ENCODE peak calls at places on chromosomes 2 and 18, in four cellular contexts. O, Y, L and K are unnamed samples.
A peak's percentile ranks its signal among the peaks of the same experiment; 100 is the strongest.

GRCh38 chr2:148957023-148957422 is 81.5 kb upstream of the LYPD6B start:
- DNase-seq in L (no peak), O (no peak), Y (no peak), K (no peak)

GRCh38 chr2:231394201-231395141 is 1.0 kb upstream of the B3GNT7 start:
- DNase-seq in L (no peak), O (peak; percentile 78), Y (no peak), K (peak; percentile 83)

GRCh38 chr2:174878537-174879147 is 114.4 kb upstream of the CHRNA1 start:
- DNase-seq in Y (peak; percentile 49), L (no peak), O (no peak), K (no peak)

GRCh38 chr2:157894694-157895450 is 18.7 kb upstream of the ACVR1 start:
- DNase-seq in Y (peak; percentile 84), O (no peak), L (no peak), K (no peak)

GRCh38 chr2:174263989-174264388 is 15.7 kb upstream of the OLA1 start:
- DNase-seq in Y (peak; percentile 83), L (no peak), O (no peak), K (no peak)

GRCh38 chr2:13230221-13230620 is 513.5 kb downstream of the TRIB2 start:
- DNase-seq in L (no peak), O (no peak), Y (no peak), K (no peak)

GRCh38 chr2:31728406-31729064 is 147.8 kb upstream of the SRD5A2 start:
- DNase-seq in O (no peak), Y (no peak), L (no peak), K (no peak)

GRCh38 chr2:128325665-128326181 is 7.1 kb upstream of the HS6ST1 start:
- DNase-seq in Y (no peak), L (no peak), O (no peak), K (no peak)

GRCh38 chr18:43665239-43665788 is 388.0 kb upstream of the SYT4 start:
- DNase-seq in L (no peak), Y (peak; percentile 94), O (no peak), K (no peak)

GRCh38 chr2:44932564-44933392 is 8.7 kb upstream of the SIX3 start:
- DNase-seq in L (no peak), Y (no peak), O (peak; percentile 83), K (peak; percentile 74)

GRCh38 chr2:205947621-205948495 is 138.1 kb downstream of the INO80D start:
- DNase-seq in L (peak; percentile 63), Y (peak; percentile 78), O (peak; percentile 88), K (peak; percentile 72)

GRCh38 chr2:35220471-35220870 is 1135.1 kb upstream of the CRIM1 start:
- DNase-seq in Y (no peak), O (no peak), L (no peak), K (no peak)

GRCh38 chr2:158999458-158999857 is 31.0 kb downstream of the TANC1 start:
- DNase-seq in L (no peak), O (no peak), Y (peak; percentile 83), K (no peak)

GRCh38 chr2:95001701-95002100 is 23.8 kb upstream of the MAL start:
- DNase-seq in Y (no peak), O (no peak), L (no peak), K (no peak)

GRCh38 chr2:39504790-39505335 is 67.8 kb upstream of the MAP4K3 start:
- DNase-seq in L (no peak), Y (peak; percentile 89), O (no peak), K (no peak)

GRCh38 chr2:170969872-170970271 is 40.8 kb downstream of the GORASP2 start:
- DNase-seq in Y (no peak), L (no peak), O (no peak), K (no peak)

GRCh38 chr2:5921081-5921642 is 229.0 kb downstream of the SOX11 start:
- DNase-seq in L (no peak), Y (no peak), O (no peak), K (no peak)

GRCh38 chr2:192159215-192159614 is 35.5 kb downstream of the TMEFF2 start:
- DNase-seq in O (no peak), L (no peak), Y (peak; percentile 2), K (no peak)

GRCh38 chr2:220228310-220229006 is 601.0 kb downstream of the SLC4A3 start:
- DNase-seq in Y (peak; percentile 99), O (no peak), L (no peak), K (no peak)

GRCh38 chr2:127504552-127505460 is 21.5 kb downstream of the IWS1 start:
- DNase-seq in O (no peak), Y (peak; percentile 59), L (no peak), K (no peak)

GRCh38 chr2:168255866-168256265 is 8.5 kb upstream of the STK39 start:
- DNase-seq in O (no peak), Y (no peak), L (no peak), K (no peak)

DNA sequence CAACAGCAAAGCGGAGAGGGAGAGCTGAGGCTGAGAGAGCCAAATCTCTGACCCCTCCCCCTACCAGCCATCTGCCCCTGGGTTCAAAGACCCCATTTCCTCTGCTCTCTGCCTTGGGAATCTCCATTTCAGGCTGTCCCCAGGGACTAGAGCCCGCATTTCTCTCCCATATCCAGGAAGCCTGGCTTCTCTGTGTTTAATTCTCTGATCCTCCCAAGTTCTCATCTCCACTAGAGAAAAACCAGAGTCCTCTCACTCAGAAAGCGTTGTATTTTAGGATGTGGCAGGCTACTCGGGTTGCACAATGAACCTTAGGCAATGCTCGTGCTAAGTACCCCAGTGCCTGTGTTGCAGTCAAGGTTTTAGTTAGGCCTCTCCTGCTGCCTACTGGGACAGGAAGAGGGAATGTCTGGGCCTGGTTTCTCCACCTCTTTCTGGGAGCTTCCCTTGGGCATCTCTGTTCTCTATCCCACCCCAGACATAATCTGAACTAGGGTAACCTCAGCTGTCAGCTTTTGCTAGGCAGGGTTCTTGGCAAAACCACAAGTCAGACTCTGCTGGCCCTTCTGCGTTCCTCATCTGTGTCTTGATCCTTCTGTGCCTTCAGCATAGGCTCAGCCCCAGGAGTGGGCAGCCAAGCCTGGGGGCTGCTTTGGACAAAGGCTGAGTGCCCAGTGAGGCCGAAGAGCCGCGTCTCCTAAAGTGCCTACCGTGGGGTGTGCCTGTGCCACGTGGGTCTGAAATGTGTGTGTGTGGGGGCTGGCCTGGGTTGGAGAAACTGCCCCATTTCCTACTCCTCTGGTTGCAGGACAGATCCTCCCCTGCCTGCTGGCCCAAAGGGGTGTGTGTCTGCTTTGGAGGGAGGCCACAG is 96.8 kb downstream of the STPG4 start:
- DNase-seq in L (no peak), O (no peak), Y (peak; percentile 72), K (no peak)
- H3K9ac ChIP-seq in L (no peak overlapping the region), O (no peak overlapping the region), Y (peak overlapping the region; percentile 26), K (no peak overlapping the region)

GRCh38 chr2:239271471-239272255 is 129.2 kb downstream of the HDAC4 start:
- DNase-seq in L (no peak), O (no peak), Y (no peak), K (no peak)

GRCh38 chr2:239268082-239268481 is 132.7 kb downstream of the HDAC4 start:
- DNase-seq in O (no peak), Y (no peak), L (no peak), K (no peak)

GRCh38 chr2:239268549-239268948 is 132.3 kb downstream of the HDAC4 start:
- DNase-seq in O (no peak), Y (no peak), L (no peak), K (no peak)

GRCh38 chr2:239269173-239269865 is 131.5 kb downstream of the HDAC4 start:
- DNase-seq in Y (no peak), L (no peak), O (no peak), K (no peak)

GRCh38 chr2:239269959-239270358 is 130.9 kb downstream of the HDAC4 start:
- DNase-seq in O (no peak), L (no peak), Y (no peak), K (no peak)
- H3K79me1 ChIP-seq in O (peaks cover 23% of the 10 kb centered on the region), L (peaks cover 14% of the 10 kb centered on the region), Y (peaks cover 44% of the 10 kb centered on the region), K (peaks cover 5% of the 10 kb centered on the region)

GRCh38 chr18:50832754-50833153 is 12.9 kb upstream of the MRO start:
- DNase-seq in L (no peak), Y (no peak), O (no peak), K (no peak)
- H3K9ac ChIP-seq in L (no peak overlapping the region), Y (no peak overlapping the region), O (no peak overlapping the region), K (no peak overlapping the region)

DNA sequence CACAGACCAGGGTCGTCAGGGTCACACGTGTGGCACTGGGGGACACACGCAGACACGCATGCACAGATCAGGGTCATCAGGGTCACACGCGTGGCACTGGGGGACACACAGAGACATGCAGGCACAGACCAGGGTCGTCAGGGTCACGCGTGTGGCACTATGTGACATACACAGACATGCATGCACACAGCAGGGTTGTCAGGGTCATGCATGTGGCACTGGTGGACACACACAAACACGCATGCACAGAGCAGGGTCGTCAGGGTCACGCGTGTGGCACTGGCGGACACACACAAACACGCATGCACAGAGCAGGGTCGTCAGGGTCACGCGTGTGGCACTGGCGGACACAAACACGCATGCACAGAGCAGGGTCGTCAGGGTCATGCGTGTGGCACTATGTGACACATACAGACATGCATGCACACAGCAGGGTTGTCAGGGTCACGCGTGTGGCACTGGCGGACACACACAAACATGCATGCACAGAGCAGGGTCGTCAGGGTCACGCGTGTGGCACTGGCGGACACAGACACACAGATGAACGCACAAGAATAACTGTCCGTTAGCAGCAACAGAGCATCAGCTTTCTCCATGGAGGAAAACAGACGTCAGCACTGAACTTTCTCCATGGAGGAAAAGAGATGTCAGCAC is 34.9 kb downstream of the HDAC4 start:
- DNase-seq in Y (no peak), L (no peak), O (no peak), K (no peak)
- H3K79me1 ChIP-seq in Y (peaks cover 47% of the 10 kb centered on the region), L (peaks cover 12% of the 10 kb centered on the region), O (peaks cover 14% of the 10 kb centered on the region), K (no peaks in the 10 kb centered on the region)

DNA sequence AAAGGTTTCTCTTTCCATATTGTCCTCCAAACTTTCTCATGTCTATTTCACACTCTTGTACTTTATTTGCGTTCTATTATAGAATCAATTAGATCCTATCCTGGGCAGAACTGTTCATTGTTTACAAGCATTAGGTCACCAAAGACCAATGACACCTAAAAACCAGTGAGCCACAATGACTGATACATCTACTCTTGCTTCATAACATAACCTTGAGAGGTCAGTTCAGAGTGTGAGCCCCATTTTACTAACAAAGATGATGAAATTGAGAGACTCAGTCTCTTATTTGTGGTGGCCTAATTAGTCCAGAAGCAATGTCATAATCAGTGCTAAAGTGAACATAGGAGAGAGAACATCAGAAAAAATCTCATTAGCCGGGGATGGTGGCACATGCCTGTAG is 248.9 kb upstream of the RBBP8 start:
- DNase-seq in O (no peak), L (no peak), Y (no peak), K (no peak)
- H3K9ac ChIP-seq in O (no peak overlapping the region), L (no peak overlapping the region), Y (no peak overlapping the region), K (no peak overlapping the region)

DNA sequence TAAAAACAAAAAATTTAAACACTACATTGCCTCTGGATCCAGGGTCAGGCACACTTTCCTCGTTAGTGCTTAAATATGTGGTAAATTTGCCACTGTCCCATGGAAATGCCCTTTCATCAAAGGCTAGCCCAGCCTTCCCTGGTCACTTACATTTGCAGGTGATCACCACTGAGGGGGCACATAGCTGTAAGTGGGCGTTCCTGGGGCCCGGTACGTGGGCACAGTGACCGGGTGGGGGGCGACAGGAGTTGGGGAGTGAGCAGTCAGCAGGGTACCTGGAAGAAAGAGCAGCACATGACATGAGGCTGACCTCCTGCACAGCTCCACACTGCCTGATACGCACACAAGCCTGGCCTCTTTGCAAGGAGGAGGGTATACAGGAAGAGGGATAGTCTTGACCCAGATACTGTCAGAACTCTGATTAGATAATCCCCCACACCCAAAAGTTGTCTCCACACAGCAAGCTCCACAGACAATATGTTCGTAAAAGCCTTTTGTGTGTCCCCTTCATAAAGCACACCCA is 40.5 kb downstream of the FAM168B start:
- DNase-seq in Y (no peak), L (no peak), O (no peak), K (no peak)
- H3K79me1 ChIP-seq in Y (peaks cover 38% of the 10 kb centered on the region), L (peaks cover 7% of the 10 kb centered on the region), O (peaks cover 17% of the 10 kb centered on the region), K (peaks cover 8% of the 10 kb centered on the region)